ENCODE peak calls at places on chromosomes 5 and 9, in ten cellular contexts. P is uterus, C is body of pancreas, S is RWPE2, B is transverse colon, T is coronary artery, F is HepG2, Y is tibial nerve, H is breast epithelium, K is heart left ventricle. R is an unnamed sample.

GRCh38 chr9:38073882-38074281 is 4.9 kb upstream of the SHB start:
- DNase-seq in P (no peak), C (no peak), S (peak), B (no peak), T (peak), F (no peak), Y (no peak), H (no peak), K (no peak), R (no peak)

GRCh38 chr9:71096431-71097108 is 24.9 kb downstream of the TRPM3 start:
- DNase-seq in P (no peak), C (peak), S (no peak), B (peak), T (no peak), F (peak), Y (no peak), H (no peak), K (no peak), R (peak)

GRCh38 chr5:31664566-31664965 is 25.6 kb downstream of the PDZD2 start:
- DNase-seq in P (no peak), C (no peak), S (no peak), B (no peak), T (no peak), F (peak), Y (no peak), H (no peak), K (no peak), R (no peak)

GRCh38 chr5:154118832-154119442 is 71.6 kb upstream of the GALNT10 start:
- DNase-seq in P (no peak), C (no peak), S (no peak), B (no peak), T (no peak), F (no peak), Y (no peak), H (no peak), K (no peak), R (no peak)

GRCh38 chr5:120808135-120808534 is 344.0 kb downstream of the PRR16 start:
- DNase-seq in P (no peak), C (no peak), S (no peak), B (no peak), T (no peak), F (no peak), Y (no peak), H (no peak), K (no peak), R (no peak)

GRCh38 chr5:181221792-181222629 is 1.1 kb upstream of the TRIM41 start:
- DNase-seq in P (peak), C (peak), S (peak), B (peak), T (peak), F (peak), Y (peak), H (peak), K (peak), R (peak)

GRCh38 chr9:65410926-65411325 is 125.9 kb upstream of the FOXD4L5 start:
- DNase-seq in P (no peak), C (no peak), S (no peak), B (no peak), T (no peak), F (no peak), Y (no peak), H (no peak), K (no peak), R (no peak)

GRCh38 chr5:93017854-93018253 is 563.2 kb downstream of the NR2F1-AS1 start:
- DNase-seq in P (no peak), C (no peak), S (peak), B (no peak), T (no peak), F (no peak), Y (no peak), H (no peak), K (no peak), R (no peak)

GRCh38 chr9:96274939-96275338 is 27.0 kb downstream of the HSD17B3 start:
- DNase-seq in P (no peak), C (no peak), S (no peak), B (no peak), T (no peak), F (no peak), Y (no peak), H (no peak), K (no peak), R (no peak)

DNA sequence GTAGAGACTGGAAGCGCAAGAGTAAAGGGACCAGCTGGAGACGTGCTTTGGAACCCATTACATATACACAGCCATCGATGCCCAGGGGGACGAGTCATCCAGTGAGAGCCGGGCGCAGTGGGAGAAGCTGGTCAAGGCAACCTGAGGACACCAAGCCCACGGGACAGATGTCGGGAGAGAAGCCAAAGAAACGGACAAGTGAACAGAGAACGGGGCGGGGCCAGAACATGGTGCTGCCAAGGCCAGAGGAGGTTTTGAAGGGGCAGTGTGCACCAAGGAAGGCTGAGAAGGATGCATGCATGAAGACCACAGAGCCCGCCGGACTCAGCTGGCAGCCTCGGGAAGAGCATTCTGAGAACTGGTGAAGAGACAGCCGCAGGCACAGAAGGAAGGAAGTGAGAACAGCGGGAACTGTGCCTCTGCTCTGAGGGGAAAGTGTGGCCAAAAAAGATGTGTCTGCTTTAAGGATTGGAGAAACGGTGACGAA is 20.3 kb downstream of the CAMSAP1 start:
- DNase-seq in P (no peak), C (no peak), S (no peak), B (no peak), T (peak), F (no peak), Y (no peak), H (no peak), K (peak), R (no peak)
- H3K4me3 ChIP-seq in P (no peak), C (no peak), S (no peak), B (no peak), T (no peak), F (no peak), Y (no peak), H (peak), K (no peak), R (no peak)

DNA sequence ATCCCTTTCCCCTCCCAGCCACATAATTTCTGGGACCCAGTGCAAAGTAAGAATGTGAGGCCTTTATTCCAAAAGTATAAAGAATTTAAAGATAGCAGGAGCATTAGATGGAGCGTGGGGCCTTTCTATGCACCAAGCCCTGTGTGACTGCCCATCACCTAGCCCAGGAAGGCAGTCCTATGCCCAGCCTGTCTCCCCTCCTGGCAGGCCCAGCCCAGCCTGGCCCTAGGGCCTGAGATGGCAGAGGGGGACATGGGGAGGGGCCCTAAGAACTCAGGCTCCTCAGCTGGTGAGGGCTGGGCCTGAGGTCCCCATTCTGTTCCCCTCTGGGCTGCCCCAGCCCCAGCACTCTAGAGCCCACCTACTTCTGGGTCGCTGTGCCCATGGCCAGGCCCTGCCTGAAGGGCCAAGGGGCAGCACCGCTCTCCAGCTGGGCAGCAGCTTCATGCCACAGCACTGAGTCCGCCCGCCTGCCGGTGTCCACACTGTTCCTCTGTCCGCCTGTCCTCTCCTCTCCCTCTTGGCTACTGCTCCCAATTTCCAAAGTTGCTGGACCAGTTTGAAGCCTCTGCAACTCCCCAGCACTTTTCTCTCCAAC is 995 bp upstream of the SLC23A1 start:
- DNase-seq in P (no peak), C (no peak), S (no peak), B (no peak), T (peak), F (no peak), Y (no peak), H (no peak), K (no peak), R (no peak)
- H3K27ac ChIP-seq in P (no peak), C (no peak), S (no peak), B (peak), T (peak), F (peak), Y (no peak), H (peak), K (no peak), R (no peak)

GRCh38 chr5:137496919-137497318 is 2.2 kb downstream of the SPOCK1 start:
- DNase-seq in P (no peak), C (no peak), S (no peak), B (no peak), T (no peak), F (no peak), Y (no peak), H (no peak), K (no peak), R (no peak)

GRCh38 chr5:137500616-137501225 is 1.6 kb upstream of the SPOCK1 start:
- DNase-seq in P (no peak), C (no peak), S (no peak), B (no peak), T (no peak), F (no peak), Y (no peak), H (no peak), K (no peak), R (no peak)

GRCh38 chr5:137498736-137499505 is at the start of gene SPOCK1:
- DNase-seq in P (peak), C (peak), S (no peak), B (peak), T (peak), F (peak), Y (peak), H (peak), K (peak), R (peak)

GRCh38 chr5:137498301-137498735 is 808 bp downstream of the SPOCK1 start:
- DNase-seq in P (peak), C (peak), S (no peak), B (no peak), T (no peak), F (no peak), Y (no peak), H (no peak), K (no peak), R (peak)

DNA sequence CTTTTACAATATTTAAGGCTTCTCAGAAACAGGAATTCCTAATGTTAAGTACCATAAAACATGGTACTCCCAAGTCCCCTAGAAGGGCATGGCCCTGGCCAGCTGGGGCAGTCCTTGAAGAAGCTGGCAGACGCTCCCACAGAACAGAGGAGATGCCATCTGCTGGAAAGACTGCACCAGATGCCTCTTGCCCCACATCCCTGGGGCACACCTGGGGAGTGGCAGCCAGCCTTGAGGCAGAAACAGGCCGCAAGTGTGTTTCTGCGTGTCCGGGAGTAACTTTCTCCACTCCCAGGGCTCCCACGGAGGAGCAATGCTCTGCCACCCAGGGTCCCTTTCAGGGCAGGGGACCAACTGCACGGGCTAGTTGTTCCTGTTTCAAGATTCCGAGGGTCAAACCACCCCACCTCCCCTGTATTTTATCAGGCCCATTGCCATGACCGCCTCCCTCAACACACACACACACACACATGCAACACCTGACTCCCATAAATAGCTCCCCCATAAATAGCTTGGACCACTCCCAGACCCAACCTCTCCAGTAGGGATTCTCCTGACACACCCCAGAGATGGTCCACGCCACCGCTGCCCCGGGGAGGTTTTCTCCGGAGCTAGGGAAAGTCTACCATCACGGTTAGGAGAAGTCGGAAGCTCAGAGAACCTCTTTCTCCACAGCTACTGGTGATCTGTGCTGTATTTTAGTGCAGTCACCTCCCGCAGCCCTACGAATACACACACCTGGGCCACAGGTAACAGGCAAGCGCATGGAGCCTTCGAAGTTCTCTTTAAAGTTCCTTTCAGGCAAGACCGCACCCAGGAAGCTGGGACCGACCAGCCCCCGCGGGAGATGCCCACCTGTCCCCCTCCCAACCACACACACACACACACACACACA is 1.5 kb downstream of the SPOCK1 start:
- DNase-seq in P (no peak), C (no peak), S (no peak), B (no peak), T (no peak), F (no peak), Y (no peak), H (no peak), K (no peak), R (peak)
- TF ChIP-seq CTCF in P (no peak), C (no peak), S (peak), B (no peak), T (no peak), F (no peak), Y (no peak), H (no peak), K (no peak), R (no peak)

DNA sequence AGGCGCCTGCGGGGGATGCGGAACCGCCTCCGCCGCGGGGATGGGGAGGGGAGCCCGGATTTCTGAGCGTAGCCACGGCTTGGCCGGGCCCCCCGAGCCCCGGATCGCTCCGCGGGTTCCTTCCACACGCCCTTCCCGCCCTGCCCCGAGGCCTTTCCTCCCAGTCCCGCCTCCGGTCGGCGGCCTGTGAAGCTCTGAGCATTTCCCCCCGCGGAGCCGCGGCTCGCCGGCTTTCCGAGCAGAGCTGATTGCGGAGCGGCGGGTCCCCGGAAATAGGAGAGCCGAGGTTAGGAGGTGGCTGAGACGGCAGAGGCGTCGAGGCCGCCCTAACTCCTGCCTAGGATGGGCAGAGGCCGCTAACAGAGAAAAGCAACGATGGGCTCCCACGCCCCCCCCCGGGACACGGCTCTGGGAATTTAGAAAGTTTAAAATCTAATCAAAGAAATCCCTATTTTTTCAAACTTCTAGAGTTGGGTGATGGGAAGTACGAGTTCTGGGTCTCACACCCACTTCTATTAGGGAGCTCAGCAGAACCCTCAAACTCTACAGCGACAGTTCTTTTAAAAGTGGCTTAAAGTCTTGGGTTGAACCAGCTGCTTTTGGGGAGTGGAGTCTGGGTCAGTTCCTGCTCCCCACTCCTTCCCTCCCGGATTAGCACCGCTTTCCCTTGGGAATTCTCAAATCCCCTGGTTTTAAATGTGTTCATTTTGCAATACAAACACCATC is 5.9 kb downstream of the IRX4 start:
- DNase-seq in P (no peak), C (no peak), S (no peak), B (no peak), T (no peak), F (no peak), Y (no peak), H (no peak), K (no peak), R (no peak)
- H3K4me3 ChIP-seq in P (no peak), C (no peak), S (no peak), B (no peak), T (peak), F (no peak), Y (no peak), H (no peak), K (no peak), R (peak)

DNA sequence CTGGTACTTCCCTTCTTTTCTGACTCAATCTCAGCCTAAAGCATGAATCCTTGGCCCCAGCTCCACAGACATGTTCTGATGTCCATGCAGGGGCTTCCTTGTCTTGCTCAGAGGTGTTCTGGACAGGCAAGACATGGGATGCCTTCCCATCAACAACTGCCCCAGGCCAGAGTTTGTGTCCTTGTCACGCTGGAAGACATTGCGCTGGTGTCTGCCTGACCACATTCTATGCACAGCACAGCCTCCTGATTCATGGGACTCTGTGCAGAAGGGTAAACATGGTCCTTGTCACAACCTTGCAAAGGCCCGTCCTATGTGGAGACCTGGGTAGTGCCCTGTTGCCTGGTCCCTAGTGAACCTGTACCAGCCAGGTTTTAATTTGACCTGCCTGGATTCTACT is 212.2 kb downstream of the FSTL4 start:
- DNase-seq in P (no peak), C (no peak), S (no peak), B (no peak), T (no peak), F (no peak), Y (no peak), H (no peak), K (no peak), R (no peak)
- H3K27ac ChIP-seq in P (no peak), C (no peak), S (no peak), B (no peak), T (no peak), F (no peak), Y (no peak), H (no peak), K (no peak), R (no peak)

DNA sequence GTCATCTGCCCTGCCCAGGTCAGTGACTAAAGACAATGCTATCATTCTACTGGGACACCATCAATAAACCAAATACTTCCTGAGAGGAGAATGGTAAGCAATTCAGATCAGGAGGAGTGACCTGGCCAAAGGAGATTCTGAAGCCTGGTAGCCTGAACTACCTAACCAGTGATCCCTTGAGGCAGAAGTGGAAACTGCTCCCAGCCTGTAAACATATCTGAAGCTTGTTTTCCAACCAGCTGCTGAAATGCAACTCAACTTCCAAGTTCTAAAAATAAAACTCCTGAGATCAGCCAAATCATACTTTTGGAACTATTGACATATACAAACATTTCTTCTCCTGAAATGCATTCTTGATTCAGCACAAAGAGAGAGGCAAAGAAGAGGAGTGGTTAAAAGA is 204.1 kb downstream of the EBF1 start:
- DNase-seq in P (no peak), C (no peak), S (no peak), B (no peak), T (no peak), F (no peak), Y (no peak), H (no peak), K (no peak), R (no peak)
- TF ChIP-seq CTCF in P (no peak), C (no peak), S (no peak), B (no peak), T (no peak), F (no peak), Y (no peak), H (no peak), K (no peak), R (no peak)

GRCh38 chr5:139299477-139299876 is 5.9 kb downstream of the MATR3 start:
- DNase-seq in P (no peak), C (no peak), S (no peak), B (no peak), T (no peak), F (no peak), Y (no peak), H (no peak), K (no peak), R (no peak)
- H3K4me3 ChIP-seq in P (no peak), C (no peak), S (no peak), B (no peak), T (peak), F (no peak), Y (no peak), H (peak), K (no peak), R (no peak)

DNA sequence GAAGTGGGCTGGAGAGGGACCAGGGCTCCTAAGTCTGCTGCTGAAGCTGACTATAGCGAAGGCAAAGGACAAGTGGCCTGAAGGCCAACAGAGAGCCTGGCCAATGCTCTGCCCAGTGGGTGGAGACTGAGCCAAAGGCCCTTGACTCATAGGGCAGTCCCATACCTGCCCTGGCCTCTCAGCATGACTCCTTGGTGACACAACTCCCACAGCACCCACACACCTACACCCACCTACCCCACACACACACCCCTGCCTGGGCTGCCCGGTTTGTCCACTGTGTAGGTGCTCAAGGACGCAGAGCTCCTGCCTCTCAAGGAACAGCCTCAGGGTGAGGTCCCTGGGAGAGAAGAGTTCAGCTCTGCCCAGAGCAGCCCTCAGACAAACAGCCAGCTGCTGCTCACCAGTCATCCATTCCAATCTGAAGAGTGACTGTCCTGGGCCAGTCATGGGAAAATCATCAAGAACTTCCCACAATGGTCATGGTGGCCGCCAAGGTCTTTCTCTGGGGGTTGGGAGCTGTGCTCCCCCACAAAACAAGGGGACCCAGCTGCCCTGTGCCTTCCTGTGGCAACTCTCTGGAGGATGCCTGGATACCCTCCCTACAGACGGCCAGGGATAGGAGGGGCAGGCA is 5.0 kb downstream of the TNIP1 start:
- DNase-seq in P (no peak), C (peak), S (peak), B (peak), T (no peak), F (no peak), Y (no peak), H (no peak), K (no peak), R (no peak)
- H3K27ac ChIP-seq in P (no peak), C (peak), S (peak), B (peak), T (no peak), F (no peak), Y (no peak), H (peak), K (peak), R (no peak)

GRCh38 chr5:59496524-59497134 is 396.9 kb downstream of the PDE4D start:
- DNase-seq in P (no peak), C (no peak), S (peak), B (no peak), T (no peak), F (no peak), Y (no peak), H (no peak), K (no peak), R (peak)
- TF ChIP-seq CTCF in P (no peak), C (peak), S (peak), B (peak), T (no peak), F (peak), Y (no peak), H (no peak), K (no peak), R (no peak)

GRCh38 chr5:14156611-14157493 is 13.7 kb downstream of the TRIO start:
- DNase-seq in P (no peak), C (no peak), S (no peak), B (no peak), T (no peak), F (peak), Y (no peak), H (no peak), K (peak), R (no peak)
- H3K4me3 ChIP-seq in P (peak), C (no peak), S (peak), B (no peak), T (peak), F (no peak), Y (peak), H (peak), K (no peak), R (no peak)